ENCODE peak calls at places on chromosomes 5 and 9, in four cellular contexts. Q, F, W and N are unnamed samples.

GRCh38 chr5:94670726-94671125 is 52.3 kb downstream of the SLF1 start:
- DNase-seq in Q (no peak), F (peak; percentile 17), W (no peak), N (no peak)

GRCh38 chr5:79858097-79858723 is 132.9 kb downstream of the MTX3 start:
- DNase-seq in Q (no peak), F (peak; percentile 62), W (peak; percentile 81), N (peak; percentile 2)

GRCh38 chr9:76115982-76116646 is 225.6 kb downstream of the PCSK5 start:
- DNase-seq in Q (no peak), F (no peak), W (no peak), N (no peak)

GRCh38 chr5:167802755-167803431 is 488.6 kb upstream of the WWC1 start:
- DNase-seq in Q (no peak), F (no peak), W (peak; percentile 78), N (no peak)

GRCh38 chr9:2228132-2228531 is 213.0 kb downstream of the SMARCA2 start:
- DNase-seq in Q (no peak), F (peak; percentile 29), W (peak; percentile 87), N (no peak)

GRCh38 chr5:122144236-122144635 is 14.9 kb downstream of the ZNF474 start:
- DNase-seq in Q (no peak), F (no peak), W (no peak), N (no peak)

GRCh38 chr5:133284306-133284705 is 232.5 kb downstream of the HSPA4 start:
- DNase-seq in Q (no peak), F (no peak), W (no peak), N (no peak)

GRCh38 chr5:113705657-113706056 is 192.2 kb downstream of the YTHDC2 start:
- DNase-seq in Q (no peak), F (no peak), W (no peak), N (no peak)

GRCh38 chr5:96577909-96578308 is 84.3 kb upstream of the CAST start:
- DNase-seq in Q (no peak), F (peak; percentile 67), W (no peak), N (no peak)

GRCh38 chr9:133112361-133113026 is 8.5 kb downstream of the RALGDS start:
- DNase-seq in Q (no peak), F (no peak), W (no peak), N (no peak)

GRCh38 chr5:9045946-9046345 is 499.9 kb downstream of the SEMA5A start:
- DNase-seq in Q (no peak), F (no peak), W (no peak), N (no peak)

GRCh38 chr9:120856700-120857099 is 14.0 kb upstream of the PSMD5 start:
- DNase-seq in Q (no peak), F (no peak), W (no peak), N (no peak)

GRCh38 chr5:82365744-82366228 is 87.6 kb upstream of the RPS23 start:
- DNase-seq in Q (peak; percentile 92), F (peak; percentile 89), W (no peak), N (no peak)

GRCh38 chr5:87020099-87020934 is 247.4 kb upstream of the RASA1 start:
- DNase-seq in Q (no peak), F (peak; percentile 28), W (no peak), N (no peak)

GRCh38 chr5:160467555-160468418 is 46.1 kb downstream of the PTTG1 start:
- DNase-seq in Q (peak; percentile 94), F (peak; percentile 72), W (peak; percentile 71), N (no peak)

GRCh38 chr5:74851684-74852353 is 14.4 kb downstream of the FAM169A start:
- DNase-seq in Q (no peak), F (peak; percentile 61), W (no peak), N (no peak)

GRCh38 chr5:96114736-96115466 is 153.2 kb upstream of the ELL2 start:
- DNase-seq in Q (no peak), F (peak; percentile 42), W (no peak), N (no peak)

GRCh38 chr5:52963636-52964035 is 25.5 kb upstream of the ITGA2 start:
- DNase-seq in Q (no peak), F (no peak), W (no peak), N (no peak)

GRCh38 chr9:134678671-134679443 is 37.3 kb downstream of the COL5A1 start:
- DNase-seq in Q (no peak), F (no peak), W (no peak), N (no peak)

GRCh38 chr5:177494356-177495195 is 2.8 kb downstream of the PDLIM7 start:
- DNase-seq in Q (no peak), F (peak; percentile 91), W (peak; percentile 78), N (peak; percentile 81)

GRCh38 chr5:92775711-92776615 is 805.1 kb downstream of the NR2F1-AS1 start:
- DNase-seq in Q (peak; percentile 29), F (no peak), W (no peak), N (peak; percentile 74)

GRCh38 chr5:50606179-50606578 is 60.3 kb upstream of the PARP8 start:
- DNase-seq in Q (no peak), F (no peak), W (no peak), N (no peak)

GRCh38 chr9:79939819-79940218 is 368.1 kb downstream of the TLE4 start:
- DNase-seq in Q (no peak), F (no peak), W (no peak), N (no peak)

GRCh38 chr9:129910628-129911567 is 75.6 kb downstream of the USP20 start:
- DNase-seq in Q (peak; percentile 98), F (peak; percentile 100), W (no peak), N (peak; percentile 100)

GRCh38 chr5:65198777-65199120 is 283.0 kb downstream of the ADAMTS6 start:
- DNase-seq in Q (peak; percentile 85), F (peak; percentile 86), W (no peak), N (no peak)

GRCh38 chr5:115096034-115096769 is 73.5 kb downstream of the TRIM36 start:
- DNase-seq in Q (no peak), F (no peak), W (peak; percentile 17), N (peak; percentile 34)

GRCh38 chr9:16003785-16004184 is 450.9 kb downstream of the CCDC171 start:
- DNase-seq in Q (no peak), F (no peak), W (no peak), N (no peak)

GRCh38 chr9:115296831-115297565 is 179.0 kb upstream of the TNC start:
- DNase-seq in Q (no peak), F (no peak), W (peak; percentile 17), N (no peak)

GRCh38 chr5:73831066-73831465 is 205.1 kb downstream of the ARHGEF28 start:
- DNase-seq in Q (no peak), F (no peak), W (no peak), N (no peak)

GRCh38 chr5:109650451-109650850 is 39.3 kb upstream of the MAN2A1 start:
- DNase-seq in Q (no peak), F (no peak), W (no peak), N (no peak)

DNA sequence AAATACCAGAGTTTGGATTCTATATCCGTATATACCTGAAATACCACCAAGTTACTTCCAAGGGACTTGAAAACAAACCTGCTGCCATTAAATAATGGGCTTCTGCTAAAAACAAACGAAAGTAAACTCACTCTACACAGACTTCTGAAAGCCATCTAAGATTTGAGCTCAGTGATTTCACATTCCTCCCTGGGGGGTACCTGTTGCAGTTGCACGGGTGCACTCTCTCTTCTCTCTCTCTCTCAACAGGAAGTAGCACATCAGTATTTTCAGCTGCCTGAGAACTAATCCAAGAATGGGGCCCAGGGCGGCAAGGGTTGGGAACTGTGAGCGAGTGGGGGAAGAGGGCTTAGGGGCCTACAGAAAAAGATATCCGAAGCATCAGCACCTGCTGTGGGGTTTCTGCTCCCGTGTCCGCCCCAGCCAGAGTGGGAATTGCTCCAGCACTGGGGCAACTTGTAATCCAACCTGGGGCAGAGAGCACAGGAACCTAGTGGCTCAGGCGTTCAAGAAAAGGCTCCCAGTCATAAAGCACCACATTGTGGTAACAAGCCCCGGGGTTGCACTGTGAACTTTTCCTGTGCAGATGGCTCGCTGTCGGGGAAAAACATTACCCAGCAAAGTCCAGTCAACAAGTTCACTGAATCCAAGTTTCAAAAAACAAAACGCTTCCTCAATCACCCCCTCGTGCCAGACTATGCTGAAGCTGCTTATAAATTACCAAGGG is 99.8 kb downstream of the EFNA5 start:
- DNase-seq in Q (no peak), F (no peak), W (peak; percentile 55), N (no peak)
- H3K4me3 ChIP-seq in Q (peak overlapping the region; percentile 49), F (no peak overlapping the region), W (no peak overlapping the region), N (no peak overlapping the region)

GRCh38 chr5:59346514-59346913 is 547.0 kb downstream of the PDE4D start:
- DNase-seq in Q (no peak), F (no peak), W (no peak), N (no peak)

GRCh38 chr5:59351076-59351794 is 542.3 kb downstream of the PDE4D start:
- DNase-seq in Q (no peak), F (peak; percentile 87), W (no peak), N (no peak)

GRCh38 chr5:59346987-59347386 is 546.5 kb downstream of the PDE4D start:
- DNase-seq in Q (no peak), F (peak; percentile 52), W (no peak), N (no peak)

GRCh38 chr5:59348189-59348588 is 545.3 kb downstream of the PDE4D start:
- DNase-seq in Q (no peak), F (no peak), W (peak; percentile 30), N (no peak)
- TF ChIP-seq CTCF in Q (peak; percentile 29), F (no peak), W (no peak), N (peak; percentile 24)

DNA sequence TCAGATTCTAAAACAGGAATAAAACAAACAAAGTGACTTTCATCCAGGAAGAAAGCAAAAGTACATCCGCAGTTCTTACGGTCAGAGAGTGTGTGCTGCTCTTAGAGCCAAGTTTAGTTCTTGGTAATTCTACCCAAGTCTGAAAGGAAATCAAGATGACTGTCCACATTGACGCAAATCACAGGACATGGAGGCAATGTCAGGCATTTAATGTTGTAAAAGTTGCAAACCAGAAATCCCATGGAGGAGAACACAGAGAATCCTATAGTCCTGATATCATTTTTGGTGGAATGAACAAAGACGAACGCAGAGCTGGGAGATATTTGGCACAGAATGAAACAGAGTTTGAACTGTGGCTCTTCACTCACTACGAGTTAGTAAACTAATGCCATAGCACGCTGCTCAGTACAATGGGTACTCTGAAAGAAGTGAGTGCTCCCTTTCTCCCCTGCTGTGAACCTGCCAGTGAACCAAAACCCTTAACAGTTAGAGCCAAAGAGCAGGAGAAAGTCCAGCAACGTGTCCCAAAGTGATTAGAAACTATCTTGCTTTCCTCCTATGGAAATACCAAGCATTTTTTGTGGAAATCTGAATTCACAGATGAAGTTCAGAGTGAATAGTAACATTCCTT is 74.3 kb downstream of the MUSK start:
- DNase-seq in Q (no peak), F (peak; percentile 92), W (peak; percentile 52), N (no peak)
- H3K4me3 ChIP-seq in Q (peak overlapping the region; percentile 2), F (peak overlapping the region; percentile 1), W (no peak overlapping the region), N (no peak overlapping the region)

GRCh38 chr5:17357504-17357903 is 140.1 kb downstream of the BASP1 start:
- DNase-seq in Q (no peak), F (no peak), W (no peak), N (no peak)
- TF ChIP-seq CTCF in Q (no peak), F (no peak), W (no peak), N (no peak)

DNA sequence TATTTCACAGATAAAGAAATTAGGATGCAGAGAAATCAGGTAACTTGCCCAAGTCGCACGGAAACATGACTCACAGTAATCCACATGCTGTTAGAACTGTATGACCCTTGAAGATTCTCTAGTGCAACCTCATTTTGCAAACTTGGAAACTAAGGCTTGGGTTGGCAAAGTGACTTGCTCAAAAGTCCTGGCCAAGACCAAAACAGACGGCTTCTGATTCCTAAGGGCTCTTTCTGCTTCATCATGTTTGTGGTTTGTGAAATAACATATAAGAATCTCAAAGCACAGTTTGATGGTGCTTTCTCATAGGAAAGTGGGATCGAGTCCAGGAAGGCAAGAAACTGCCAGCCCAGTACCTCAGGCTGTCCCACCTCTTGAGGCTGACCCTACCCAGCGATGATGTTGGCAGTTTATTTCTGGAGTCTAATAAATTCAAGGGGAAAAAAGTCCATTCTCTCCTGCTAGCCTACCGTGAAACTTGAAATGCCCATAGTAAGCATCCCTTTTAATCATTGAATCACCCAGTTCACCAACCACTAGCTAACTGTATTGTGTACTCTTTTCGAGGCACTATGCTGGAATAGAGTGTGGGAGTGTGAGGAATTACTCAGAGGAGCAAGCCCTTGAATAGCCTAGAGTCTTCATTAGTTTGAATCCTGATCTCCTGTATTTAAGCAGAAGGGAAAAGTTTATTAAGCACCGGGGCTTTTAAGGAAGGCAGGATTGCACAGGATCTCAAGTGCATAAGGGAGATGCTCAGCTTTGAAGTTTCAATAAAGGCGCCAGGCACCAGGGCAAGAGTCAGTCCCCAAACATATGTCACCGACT is 14.1 kb downstream of the CAPSL start:
- DNase-seq in Q (no peak), F (peak; percentile 47), W (no peak), N (peak; percentile 5)
- H3K4me3 ChIP-seq in Q (no peak overlapping the region), F (peak overlapping the region; percentile 19), W (no peak overlapping the region), N (no peak overlapping the region)